ENCODE peak calls at places on chromosome X, in five cellular contexts. H is A549, S is HCT116, M is right lobe of liver, C is heart left ventricle. N is an unnamed sample.

GRCh38 chrX:21975242-21975641 is 34.7 kb downstream of the SMS start:
- ATAC-seq in C (no peak), S (no peak), H (peak), M (peak), N (no peak)

GRCh38 chrX:9476810-9477575 is 12.1 kb downstream of the TBL1X start:
- ATAC-seq in C (no peak), S (no peak), H (no peak), M (peak), N (no peak)

GRCh38 chrX:5051831-5052491 is 1176.7 kb downstream of the NLGN4X start:
- ATAC-seq in C (peak), M (peak), S (no peak), H (peak), N (peak)

GRCh38 chrX:85573801-85574200 is 194.3 kb upstream of the POF1B start:
- ATAC-seq in C (no peak), S (no peak), H (no peak), M (no peak), N (no peak)

GRCh38 chrX:13103111-13103913 is 58.9 kb upstream of the FAM9C start:
- ATAC-seq in C (no peak), H (no peak), S (no peak), M (no peak), N (no peak)

GRCh38 chrX:37348237-37349130 is 680 bp upstream of the PRRG1 start:
- ATAC-seq in S (peak), H (peak), C (peak), M (peak), N (no peak)

GRCh38 chrX:114087543-114087942 is 496.3 kb upstream of the HTR2C start:
- ATAC-seq in M (no peak), S (no peak), H (no peak), C (no peak), N (no peak)

GRCh38 chrX:101241531-101241930 is 21.9 kb downstream of the DRP2 start:
- ATAC-seq in H (no peak), M (no peak), S (no peak), C (no peak), N (no peak)

GRCh38 chrX:83419030-83419792 is 88.9 kb upstream of the POU3F4 start:
- ATAC-seq in S (no peak), M (no peak), H (no peak), C (no peak), N (no peak)

GRCh38 chrX:39985551-39985950 is 112.2 kb downstream of the BCOR start:
- ATAC-seq in H (no peak), C (peak), S (no peak), M (peak), N (no peak)

GRCh38 chrX:14027511-14028019 is 2.1 kb downstream of the GEMIN8 start:
- ATAC-seq in C (no peak), M (peak), H (no peak), S (no peak), N (no peak)

GRCh38 chrX:129704491-129704890 is 34.3 kb upstream of the XPNPEP2 start:
- ATAC-seq in C (no peak), M (no peak), H (no peak), S (no peak), N (no peak)

GRCh38 chrX:13894888-13895564 is 78.1 kb upstream of the GPM6B start:
- ATAC-seq in M (no peak), H (no peak), S (no peak), C (peak), N (no peak)

GRCh38 chrX:23952984-23953907 is 45.4 kb downstream of the CXorf58 start:
- ATAC-seq in M (peak), S (no peak), C (no peak), H (peak), N (no peak)

GRCh38 chrX:53284684-53285447 is 3.5 kb upstream of the IQSEC2 start:
- ATAC-seq in S (peak), C (peak), H (peak), M (peak), N (peak)

GRCh38 chrX:68686684-68687045 is 39.2 kb downstream of the STARD8 start:
- ATAC-seq in C (peak), M (peak), S (no peak), H (peak), N (peak)

GRCh38 chrX:19194285-19195242 is 72.3 kb upstream of the ADGRG2 start:
- ATAC-seq in C (no peak), M (peak), S (no peak), H (no peak), N (no peak)

GRCh38 chrX:41145920-41146608 is 60.8 kb downstream of the USP9X start:
- ATAC-seq in M (peak), H (peak), S (peak), C (no peak), N (no peak)

GRCh38 chrX:15376956-15377355 is 7.3 kb downstream of the VEGFD start:
- ATAC-seq in S (no peak), C (no peak), H (no peak), M (no peak), N (no peak)

GRCh38 chrX:17846045-17846444 is 15.1 kb downstream of the RAI2 start:
- ATAC-seq in H (no peak), S (no peak), M (peak), C (no peak), N (peak)

GRCh38 chrX:124282580-124282979 is 49.9 kb upstream of the TEX13D start:
- ATAC-seq in S (no peak), M (no peak), C (no peak), H (no peak), N (no peak)

GRCh38 chrX:128464091-128464490 is 411.9 kb upstream of the ACTRT1 start:
- ATAC-seq in H (peak), C (no peak), M (peak), S (no peak), N (no peak)

GRCh38 chrX:13091111-13091765 is 46.8 kb upstream of the FAM9C start:
- ATAC-seq in H (no peak), C (no peak), M (no peak), S (no peak), N (no peak)

GRCh38 chrX:110004210-110004609 is 1.3 kb downstream of the TMEM164 start:
- ATAC-seq in C (peak), H (no peak), M (peak), S (no peak), N (no peak)

GRCh38 chrX:136646602-136647239 is 1.2 kb upstream of the CD40LG start:
- ATAC-seq in C (no peak), S (no peak), M (no peak), H (no peak), N (no peak)

GRCh38 chrX:17242470-17242869 is 132.5 kb upstream of the NHS start:
- ATAC-seq in C (peak), H (peak), M (peak), S (peak), N (peak)

GRCh38 chrX:15404712-15405111 is 20.5 kb upstream of the VEGFD start:
- ATAC-seq in S (no peak), H (no peak), C (peak), M (no peak), N (peak)

GRCh38 chrX:124307253-124307907 is 25.1 kb upstream of the TEX13D start:
- ATAC-seq in C (no peak), M (no peak), H (no peak), S (no peak), N (no peak)

GRCh38 chrX:26409636-26410035 is 193.7 kb downstream of the MAGEB5 start:
- ATAC-seq in C (no peak), S (no peak), M (no peak), H (no peak), N (no peak)

GRCh38 chrX:10254746-10255145 is 98.0 kb downstream of the CLCN4 start:
- ATAC-seq in H (peak), S (no peak), M (peak), C (no peak), N (no peak)

GRCh38 chrX:21658746-21659145 is 616 bp upstream of the KLHL34 start:
- ATAC-seq in C (peak), S (no peak), M (peak), H (no peak), N (no peak)

GRCh38 chrX:1354036-1355019 is 17.7 kb downstream of the IL3RA start:
- ATAC-seq in C (no peak), S (peak), H (no peak), M (no peak), N (peak)
- TF ChIP-seq POLR2A in C (no peak), S (no peak), H (no peak), M (no peak), N (no peak)

GRCh38 chrX:47217852-47218279 is 615 bp upstream of the CDK16 start:
- ATAC-seq in C (peak), M (peak), H (peak), S (peak), N (peak)
- TF ChIP-seq POLR2A in C (peak), M (no peak), H (peak), S (no peak), N (no peak)

GRCh38 chrX:120238947-120239346 is 11.7 kb upstream of the ZBTB33 start:
- ATAC-seq in M (no peak), C (no peak), S (no peak), H (no peak), N (no peak)

GRCh38 chrX:120242807-120243206 is 7.8 kb upstream of the ZBTB33 start:
- ATAC-seq in H (no peak), S (no peak), M (no peak), C (no peak), N (no peak)

GRCh38 chrX:120250522-120251271 is at the start of gene ZBTB33:
- ATAC-seq in M (peak), S (peak), C (peak), H (peak), N (peak)

GRCh38 chrX:120244395-120244734 is 6.2 kb upstream of the ZBTB33 start:
- ATAC-seq in C (peak), H (peak), M (peak), S (no peak), N (peak)

DNA sequence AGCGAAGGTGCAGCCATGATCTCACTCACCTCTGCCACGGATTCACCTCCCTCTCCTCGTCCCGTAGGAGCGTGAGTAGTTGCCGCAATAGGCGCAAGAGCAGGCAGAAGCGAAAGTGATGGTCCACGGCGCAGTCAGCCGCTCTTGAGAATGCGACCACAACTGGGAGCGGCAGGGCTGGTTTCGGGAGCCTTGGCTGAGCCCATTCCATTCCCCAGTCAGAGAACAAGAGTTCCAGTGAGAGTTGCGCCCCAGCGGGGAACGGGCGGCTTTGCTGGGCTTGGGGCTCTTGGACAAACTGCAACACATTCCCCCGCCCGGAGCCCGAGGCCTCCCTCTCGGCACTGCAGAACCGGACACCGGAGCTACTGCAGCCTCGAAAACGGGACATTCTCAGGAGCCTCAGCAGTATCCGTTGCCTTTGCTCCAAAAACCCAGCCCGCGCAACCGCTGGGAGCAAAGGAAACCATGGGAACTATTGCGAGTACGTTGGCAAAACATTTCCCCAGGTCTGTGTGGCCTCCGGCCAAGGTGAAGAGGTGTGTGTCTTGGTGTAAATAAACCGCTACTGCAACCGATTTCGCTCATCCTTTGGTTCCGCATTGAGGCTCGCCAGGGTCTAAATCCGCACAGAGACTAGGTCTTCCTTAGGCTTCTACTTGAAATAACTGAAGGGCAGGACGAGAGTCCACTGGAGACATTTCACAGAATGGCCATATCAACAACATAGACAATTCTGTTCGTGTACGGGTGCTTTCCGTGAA is 5.7 kb upstream of the ZBTB33 start:
- ATAC-seq in H (peak), C (peak), M (peak), S (peak), N (peak)
- TF ChIP-seq POLR2A in H (peak), C (no peak), M (peak), S (no peak), N (no peak)

GRCh38 chrX:48737213-48737938 is 24.2 kb upstream of the GLOD5 start:
- ATAC-seq in C (peak), M (peak), S (peak), H (peak), N (peak)
- TF ChIP-seq POLR2A in C (peak), M (peak), S (peak), H (peak), N (peak)

GRCh38 chrX:54746928-54747327 is 51.1 kb downstream of the ITIH6 start:
- ATAC-seq in M (no peak), S (no peak), H (no peak), C (no peak), N (no peak)
- TF ChIP-seq POLR2A in M (no peak), S (no peak), H (no peak), C (no peak), N (no peak)

DNA sequence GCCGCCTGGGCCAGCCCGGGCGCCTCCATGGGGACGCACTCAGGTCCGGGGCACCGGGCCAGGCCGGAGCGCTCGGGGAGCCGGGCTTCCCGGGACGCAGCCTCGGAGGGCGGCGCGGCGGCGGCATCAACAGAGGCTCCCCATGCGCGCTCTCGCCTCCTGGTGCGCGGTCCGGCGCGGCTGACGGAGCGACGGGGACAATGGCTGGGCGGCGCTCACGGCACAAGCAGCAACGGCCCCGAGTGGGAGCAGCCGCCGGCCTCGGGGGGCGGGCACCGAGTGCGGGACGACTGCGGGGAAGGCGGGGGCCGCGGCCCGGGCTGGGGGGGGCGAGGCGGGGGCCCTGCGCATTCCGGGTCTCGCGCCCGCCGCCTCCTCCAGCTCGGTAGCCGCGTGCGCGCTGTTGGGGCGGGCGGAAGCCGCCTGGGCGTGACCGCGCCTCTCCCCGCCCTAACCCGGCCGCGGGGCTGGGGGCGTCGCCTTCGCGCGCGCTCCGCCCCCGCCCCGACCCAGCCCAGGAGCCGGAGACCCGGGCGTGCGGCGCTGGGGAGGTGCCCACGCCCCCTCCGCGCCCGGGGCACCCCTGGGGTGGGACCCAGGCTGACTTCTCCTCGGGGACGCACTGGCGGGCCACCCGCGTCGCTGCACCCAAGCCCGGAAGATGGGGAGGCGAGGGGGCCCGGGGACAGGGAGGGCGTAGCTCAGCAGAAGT is at the start of gene PRKX:
- ATAC-seq in C (peak), M (peak), H (peak), S (peak), N (peak)
- TF ChIP-seq POLR2A in C (no peak), M (peak), H (peak), S (no peak), N (no peak)

DNA sequence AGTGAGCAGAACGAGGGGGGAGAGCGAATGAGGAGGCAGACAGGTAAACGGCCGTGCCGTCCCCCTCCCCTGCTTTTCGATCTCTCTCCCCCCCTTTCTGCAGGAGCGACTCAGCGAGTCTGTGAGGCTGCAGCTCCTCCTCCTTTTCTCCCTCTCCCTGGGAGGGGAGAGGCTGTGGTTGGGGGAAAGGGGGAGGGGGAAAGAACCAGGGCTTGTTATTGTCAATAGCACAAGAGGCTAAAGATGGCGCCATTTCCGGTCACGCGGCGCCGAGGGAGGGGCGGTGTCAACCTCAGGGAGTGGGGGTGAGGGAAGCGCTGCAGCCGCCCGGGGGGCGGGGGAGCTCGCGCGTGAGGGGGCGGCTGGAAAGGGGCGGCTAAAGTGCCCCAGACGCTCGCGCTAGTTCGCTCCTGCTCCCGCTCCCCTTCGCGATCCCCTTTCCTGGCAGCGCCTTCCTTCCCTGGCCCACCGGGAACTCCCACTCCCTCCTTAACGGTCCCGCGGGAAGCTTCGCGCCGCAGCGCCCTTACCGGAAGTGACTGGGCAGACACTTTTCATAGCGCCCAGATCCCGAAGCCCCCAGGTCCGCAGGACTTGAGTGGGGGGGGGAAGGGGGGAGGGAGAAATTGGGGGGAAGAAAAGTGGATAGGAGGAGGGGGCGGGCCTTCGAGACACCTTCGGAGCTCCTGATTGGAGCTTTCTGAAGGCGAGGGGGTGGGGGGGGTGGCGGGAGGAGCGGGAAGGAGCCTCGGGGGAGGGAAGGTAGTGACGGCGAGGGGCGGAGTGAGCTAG is at the start of gene CUL4B:
- ATAC-seq in C (peak), M (peak), S (peak), H (peak), N (peak)
- TF ChIP-seq POLR2A in C (peak), M (peak), S (no peak), H (peak), N (peak)

GRCh38 chrX:112521658-112522057 is 158.1 kb downstream of the LHFPL1 start:
- ATAC-seq in C (no peak), M (peak), S (no peak), H (no peak), N (no peak)
- TF ChIP-seq POLR2A in C (no peak), M (no peak), S (no peak), H (no peak), N (no peak)

GRCh38 chrX:153184787-153185186 is 5.7 kb downstream of the MAGEA1 start:
- ATAC-seq in M (no peak), H (no peak), S (no peak), C (no peak), N (no peak)

GRCh38 chrX:153179131-153179530 is at the start of gene MAGEA1:
- ATAC-seq in M (no peak), H (no peak), S (no peak), C (no peak), N (no peak)

GRCh38 chrX:153181822-153182221 is 2.7 kb downstream of the MAGEA1 start:
- ATAC-seq in C (no peak), M (no peak), H (no peak), S (no peak), N (no peak)
- TF ChIP-seq POLR2A in C (no peak), M (no peak), H (no peak), S (no peak), N (no peak)